ENCODE peak calls at places on chromosomes 1 and 21, in four cellular contexts. One of them, this sample, is unnamed.

GRCh38 chr1:112064344-112064743 is 74.9 kb upstream of the KCND3 start:
- DNase-seq in IMR-90: no peak
- DNase-seq in H9: no peak
- DNase-seq in H1: no peak
- DNase-seq in this sample: no peak

GRCh38 chr21:26962516-26963305 is 4.2 kb downstream of the ADAMTS5 start:
- DNase-seq in IMR-90: no peak
- DNase-seq in H9: no peak
- DNase-seq in H1: no peak
- DNase-seq in this sample: no peak

GRCh38 chr1:79312438-79312837 is 305.9 kb upstream of the ADGRL4 start:
- DNase-seq in IMR-90: no peak
- DNase-seq in H9: no peak
- DNase-seq in H1: no peak
- DNase-seq in this sample: no peak

GRCh38 chr1:117371436-117372151 is 4.3 kb downstream of the MAN1A2 start:
- DNase-seq in IMR-90: peak; percentile 39
- DNase-seq in H9: no peak
- DNase-seq in H1: no peak
- DNase-seq in this sample: peak; percentile 79

GRCh38 chr1:8194481-8195227 is 123.3 kb upstream of the SLC45A1 start:
- DNase-seq in IMR-90: peak; percentile 67
- DNase-seq in H9: no peak
- DNase-seq in H1: no peak
- DNase-seq in this sample: no peak

GRCh38 chr1:212699839-212700596 is at the start of gene BATF3:
- DNase-seq in IMR-90: no peak
- DNase-seq in H9: no peak
- DNase-seq in H1: peak; percentile 55
- DNase-seq in this sample: no peak

GRCh38 chr21:34883501-34884271 is 165.4 kb downstream of the RUNX1 start:
- DNase-seq in IMR-90: no peak
- DNase-seq in H9: no peak
- DNase-seq in H1: no peak
- DNase-seq in this sample: no peak

GRCh38 chr1:89901957-89902669 is 81.3 kb downstream of the LRRC8D start:
- DNase-seq in IMR-90: no peak
- DNase-seq in H9: no peak
- DNase-seq in H1: no peak
- DNase-seq in this sample: no peak

GRCh38 chr1:163076446-163076845 is 7.3 kb downstream of the RGS4 start:
- DNase-seq in IMR-90: peak; percentile 31
- DNase-seq in H9: no peak
- DNase-seq in H1: no peak
- DNase-seq in this sample: no peak

GRCh38 chr1:115220340-115221030 is 117.6 kb downstream of the NGF start:
- DNase-seq in IMR-90: no peak
- DNase-seq in H9: no peak
- DNase-seq in H1: no peak
- DNase-seq in this sample: peak; percentile 35
- H2BK120ac ChIP-seq in IMR-90: peak overlapping the region; percentile 41
- H2BK120ac ChIP-seq in H9: no peak overlapping the region
- H2BK120ac ChIP-seq in H1: no peak overlapping the region
- H2BK120ac ChIP-seq in this sample: no peak overlapping the region

GRCh38 chr1:219415433-219415832 is 197.5 kb downstream of the ZC3H11B start:
- DNase-seq in IMR-90: no peak
- DNase-seq in H9: no peak
- DNase-seq in H1: no peak
- DNase-seq in this sample: no peak
- H4K5ac ChIP-seq in IMR-90: no peak overlapping the region
- H4K5ac ChIP-seq in H9: no peak overlapping the region
- H4K5ac ChIP-seq in H1: no peak overlapping the region
- H4K5ac ChIP-seq in this sample: no peak overlapping the region

GRCh38 chr1:31661856-31662255 is 17.2 kb upstream of the PEF1 start:
- DNase-seq in IMR-90: no peak
- DNase-seq in H9: no peak
- DNase-seq in H1: no peak
- DNase-seq in this sample: no peak

GRCh38 chr1:31664528-31664927 is 19.9 kb upstream of the PEF1 start:
- DNase-seq in IMR-90: no peak
- DNase-seq in H9: no peak
- DNase-seq in H1: no peak
- DNase-seq in this sample: no peak

GRCh38 chr1:31665264-31665878 is 20.7 kb upstream of the PEF1 start:
- DNase-seq in IMR-90: no peak
- DNase-seq in H9: no peak
- DNase-seq in H1: no peak
- DNase-seq in this sample: no peak

GRCh38 chr1:31662463-31662862 is 17.8 kb upstream of the PEF1 start:
- DNase-seq in IMR-90: no peak
- DNase-seq in H9: no peak
- DNase-seq in H1: no peak
- DNase-seq in this sample: no peak

GRCh38 chr1:31663622-31664452 is 19.2 kb upstream of the PEF1 start:
- DNase-seq in IMR-90: peak; percentile 22
- DNase-seq in H9: peak; percentile 80
- DNase-seq in H1: peak; percentile 98
- DNase-seq in this sample: peak; percentile 65
- H2AK5ac ChIP-seq in IMR-90: no peak overlapping the region
- H2AK5ac ChIP-seq in H9: no peak overlapping the region
- H2AK5ac ChIP-seq in H1: no peak overlapping the region
- H2AK5ac ChIP-seq in this sample: no peak overlapping the region

GRCh38 chr1:206829282-206829681 is 36.1 kb upstream of the IL20 start:
- DNase-seq in IMR-90: no peak
- DNase-seq in H9: no peak
- DNase-seq in H1: no peak
- DNase-seq in this sample: no peak

GRCh38 chr1:206828765-206829164 is 36.7 kb upstream of the IL20 start:
- DNase-seq in IMR-90: no peak
- DNase-seq in H9: no peak
- DNase-seq in H1: no peak
- DNase-seq in this sample: peak; percentile 29

GRCh38 chr1:206831605-206832004 is 33.8 kb upstream of the IL20 start:
- DNase-seq in IMR-90: no peak
- DNase-seq in H9: no peak
- DNase-seq in H1: no peak
- DNase-seq in this sample: no peak

GRCh38 chr1:206828061-206828460 is 37.4 kb upstream of the IL20 start:
- DNase-seq in IMR-90: no peak
- DNase-seq in H9: no peak
- DNase-seq in H1: no peak
- DNase-seq in this sample: no peak

GRCh38 chr1:206829875-206830274 is 35.5 kb upstream of the IL20 start:
- DNase-seq in IMR-90: no peak
- DNase-seq in H9: no peak
- DNase-seq in H1: no peak
- DNase-seq in this sample: no peak
- H2BK120ac ChIP-seq in IMR-90: no peak overlapping the region
- H2BK120ac ChIP-seq in H9: no peak overlapping the region
- H2BK120ac ChIP-seq in H1: no peak overlapping the region
- H2BK120ac ChIP-seq in this sample: no peak overlapping the region

DNA sequence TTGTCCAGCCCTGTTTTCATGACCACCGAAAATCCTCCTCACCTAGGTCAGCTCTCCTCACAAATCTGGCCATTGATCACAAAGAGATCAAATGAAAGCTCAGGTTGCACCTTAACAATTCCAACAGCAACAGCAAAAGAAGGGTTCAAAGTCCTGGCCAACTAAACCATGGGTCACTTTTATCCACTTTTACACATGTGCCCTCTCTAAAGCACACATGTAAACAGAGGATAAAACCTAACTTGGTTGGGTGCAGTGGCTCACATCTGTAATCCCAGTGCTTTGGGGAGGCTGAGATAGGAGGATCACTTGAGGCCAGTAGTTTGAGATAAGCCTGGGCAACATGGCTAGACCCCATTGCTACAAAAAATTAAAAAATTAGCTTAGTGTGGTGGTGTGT is 3.9 kb upstream of the RBM15 start:
- DNase-seq in IMR-90: no peak
- DNase-seq in H9: no peak
- DNase-seq in H1: no peak
- DNase-seq in this sample: no peak
- H4K5ac ChIP-seq in IMR-90: no peak overlapping the region
- H4K5ac ChIP-seq in H9: no peak overlapping the region
- H4K5ac ChIP-seq in H1: no peak overlapping the region
- H4K5ac ChIP-seq in this sample: no peak overlapping the region